ENCODE peak calls at places on chromosome 13, in seven cellular contexts. One of them, this sample, is unnamed.

GRCh38 chr13:74145249-74145970 is 11.2 kb upstream of the KLF12 start:
- DNase-seq in IMR-90: peak; percentile 91
- DNase-seq in GM23338: no peak
- DNase-seq in fibroblast of mammary gland: peak; percentile 49
- DNase-seq in OCI-LY7: no peak
- DNase-seq in ascending aorta: no peak
- DNase-seq in AG04450: peak; percentile 67
- DNase-seq in this sample: no peak

GRCh38 chr13:23707674-23708073 is 137.5 kb downstream of the TNFRSF19 start:
- DNase-seq in IMR-90: peak; percentile 49
- DNase-seq in GM23338: no peak
- DNase-seq in fibroblast of mammary gland: peak; percentile 64
- DNase-seq in OCI-LY7: no peak
- DNase-seq in ascending aorta: no peak
- DNase-seq in AG04450: no peak
- DNase-seq in this sample: no peak

GRCh38 chr13:76886005-76886291 is 257 bp downstream of the KCTD12 start:
- DNase-seq in IMR-90: no peak
- DNase-seq in GM23338: no peak
- DNase-seq in fibroblast of mammary gland: no peak
- DNase-seq in OCI-LY7: no peak
- DNase-seq in ascending aorta: no peak
- DNase-seq in AG04450: no peak
- DNase-seq in this sample: no peak

GRCh38 chr13:23696610-23697009 is 126.4 kb downstream of the TNFRSF19 start:
- DNase-seq in IMR-90: peak; percentile 29
- DNase-seq in GM23338: peak; percentile 48
- DNase-seq in fibroblast of mammary gland: no peak
- DNase-seq in OCI-LY7: no peak
- DNase-seq in ascending aorta: no peak
- DNase-seq in AG04450: no peak
- DNase-seq in this sample: no peak

GRCh38 chr13:109610517-109610916 is 175.9 kb downstream of the IRS2 start:
- DNase-seq in IMR-90: no peak
- DNase-seq in GM23338: peak; percentile 60
- DNase-seq in fibroblast of mammary gland: peak; percentile 20
- DNase-seq in OCI-LY7: peak; percentile 1
- DNase-seq in ascending aorta: no peak
- DNase-seq in AG04450: no peak
- DNase-seq in this sample: no peak

GRCh38 chr13:89279374-89279773 is 1608.2 kb downstream of the SLITRK5 start:
- DNase-seq in IMR-90: no peak
- DNase-seq in GM23338: no peak
- DNase-seq in fibroblast of mammary gland: no peak
- DNase-seq in OCI-LY7: no peak
- DNase-seq in ascending aorta: no peak
- DNase-seq in AG04450: no peak
- DNase-seq in this sample: no peak

GRCh38 chr13:63161219-63161618 is 1745.6 kb upstream of the PCDH20 start:
- DNase-seq in IMR-90: peak; percentile 57
- DNase-seq in GM23338: no peak
- DNase-seq in fibroblast of mammary gland: peak; percentile 19
- DNase-seq in OCI-LY7: no peak
- DNase-seq in ascending aorta: no peak
- DNase-seq in AG04450: no peak
- DNase-seq in this sample: no peak

GRCh38 chr13:50617134-50617721 is 226.3 kb downstream of the DLEU7 start:
- DNase-seq in IMR-90: peak; percentile 41
- DNase-seq in GM23338: no peak
- DNase-seq in fibroblast of mammary gland: peak; percentile 91
- DNase-seq in OCI-LY7: no peak
- DNase-seq in ascending aorta: no peak
- DNase-seq in AG04450: no peak
- DNase-seq in this sample: no peak

GRCh38 chr13:94707400-94708021 is 4.8 kb downstream of the SOX21 start:
- DNase-seq in IMR-90: no peak
- DNase-seq in GM23338: peak; percentile 70
- DNase-seq in fibroblast of mammary gland: no peak
- DNase-seq in OCI-LY7: no peak
- DNase-seq in ascending aorta: no peak
- DNase-seq in AG04450: no peak
- DNase-seq in this sample: no peak

GRCh38 chr13:73228546-73228945 is 169.7 kb downstream of the KLF5 start:
- DNase-seq in IMR-90: peak; percentile 28
- DNase-seq in GM23338: no peak
- DNase-seq in fibroblast of mammary gland: peak; percentile 12
- DNase-seq in OCI-LY7: no peak
- DNase-seq in ascending aorta: no peak
- DNase-seq in AG04450: no peak
- DNase-seq in this sample: no peak

GRCh38 chr13:97223711-97224461 is 1.8 kb downstream of the MBNL2 start:
- DNase-seq in IMR-90: peak; percentile 96
- DNase-seq in GM23338: peak; percentile 67
- DNase-seq in fibroblast of mammary gland: peak; percentile 96
- DNase-seq in OCI-LY7: peak; percentile 50
- DNase-seq in ascending aorta: no peak
- DNase-seq in AG04450: peak; percentile 83
- DNase-seq in this sample: peak; percentile 86

GRCh38 chr13:109331898-109332297 is 454.5 kb downstream of the IRS2 start:
- DNase-seq in IMR-90: peak; percentile 89
- DNase-seq in GM23338: peak; percentile 17
- DNase-seq in fibroblast of mammary gland: peak; percentile 88
- DNase-seq in OCI-LY7: no peak
- DNase-seq in ascending aorta: no peak
- DNase-seq in AG04450: no peak
- DNase-seq in this sample: no peak

GRCh38 chr13:23980160-23980551 is 82.9 kb upstream of the C1QTNF9B start:
- DNase-seq in IMR-90: peak; percentile 82
- DNase-seq in GM23338: peak; percentile 86
- DNase-seq in fibroblast of mammary gland: peak; percentile 75
- DNase-seq in OCI-LY7: no peak
- DNase-seq in ascending aorta: peak; percentile 50
- DNase-seq in AG04450: peak; percentile 46
- DNase-seq in this sample: no peak

GRCh38 chr13:39875111-39875510 is 219.6 kb downstream of the COG6 start:
- DNase-seq in IMR-90: no peak
- DNase-seq in GM23338: no peak
- DNase-seq in fibroblast of mammary gland: peak; percentile 43
- DNase-seq in OCI-LY7: no peak
- DNase-seq in ascending aorta: no peak
- DNase-seq in AG04450: no peak
- DNase-seq in this sample: no peak

GRCh38 chr13:93624371-93624777 is 397.8 kb downstream of the GPC6 start:
- DNase-seq in IMR-90: no peak
- DNase-seq in GM23338: no peak
- DNase-seq in fibroblast of mammary gland: peak; percentile 13
- DNase-seq in OCI-LY7: no peak
- DNase-seq in ascending aorta: no peak
- DNase-seq in AG04450: no peak
- DNase-seq in this sample: no peak

GRCh38 chr13:46668302-46668720 is 115.3 kb downstream of the LRCH1 start:
- DNase-seq in IMR-90: peak; percentile 95
- DNase-seq in GM23338: no peak
- DNase-seq in fibroblast of mammary gland: peak; percentile 91
- DNase-seq in OCI-LY7: peak; percentile 18
- DNase-seq in ascending aorta: no peak
- DNase-seq in AG04450: peak; percentile 76
- DNase-seq in this sample: no peak

GRCh38 chr13:34678154-34678553 is 263.9 kb upstream of the NBEA start:
- DNase-seq in IMR-90: no peak
- DNase-seq in GM23338: no peak
- DNase-seq in fibroblast of mammary gland: no peak
- DNase-seq in OCI-LY7: no peak
- DNase-seq in ascending aorta: no peak
- DNase-seq in AG04450: no peak
- DNase-seq in this sample: no peak

GRCh38 chr13:35781044-35781443 is 304.6 kb upstream of the MAB21L1 start:
- DNase-seq in IMR-90: peak; percentile 27
- DNase-seq in GM23338: no peak
- DNase-seq in fibroblast of mammary gland: no peak
- DNase-seq in OCI-LY7: no peak
- DNase-seq in ascending aorta: no peak
- DNase-seq in AG04450: no peak
- DNase-seq in this sample: no peak

GRCh38 chr13:95500136-95500718 is 52.3 kb upstream of the CLDN10 start:
- DNase-seq in IMR-90: peak; percentile 4
- DNase-seq in GM23338: peak; percentile 60
- DNase-seq in fibroblast of mammary gland: no peak
- DNase-seq in OCI-LY7: no peak
- DNase-seq in ascending aorta: no peak
- DNase-seq in AG04450: no peak
- DNase-seq in this sample: no peak

GRCh38 chr13:74166286-74166685 is 32.1 kb upstream of the KLF12 start:
- DNase-seq in IMR-90: peak; percentile 44
- DNase-seq in GM23338: no peak
- DNase-seq in fibroblast of mammary gland: no peak
- DNase-seq in OCI-LY7: no peak
- DNase-seq in ascending aorta: no peak
- DNase-seq in AG04450: no peak
- DNase-seq in this sample: no peak

GRCh38 chr13:45340422-45341033 is 455 bp downstream of the TPT1 start:
- DNase-seq in IMR-90: peak; percentile 91
- DNase-seq in GM23338: peak; percentile 93
- DNase-seq in fibroblast of mammary gland: peak; percentile 91
- DNase-seq in OCI-LY7: peak; percentile 82
- DNase-seq in ascending aorta: peak; percentile 69
- DNase-seq in AG04450: peak; percentile 85
- DNase-seq in this sample: no peak

GRCh38 chr13:73708393-73708985 is 425.7 kb downstream of the KLF12 start:
- DNase-seq in IMR-90: peak; percentile 71
- DNase-seq in GM23338: peak; percentile 83
- DNase-seq in fibroblast of mammary gland: peak; percentile 70
- DNase-seq in OCI-LY7: peak; percentile 61
- DNase-seq in ascending aorta: no peak
- DNase-seq in AG04450: peak; percentile 39
- DNase-seq in this sample: peak; percentile 18

GRCh38 chr13:80337011-80337688 is 3.8 kb downstream of the SPRY2 start:
- DNase-seq in IMR-90: no peak
- DNase-seq in GM23338: no peak
- DNase-seq in fibroblast of mammary gland: peak; percentile 25
- DNase-seq in OCI-LY7: no peak
- DNase-seq in ascending aorta: no peak
- DNase-seq in AG04450: no peak
- DNase-seq in this sample: no peak
- H3K4me3 ChIP-seq in IMR-90: peak overlapping the region; percentile 88
- H3K4me3 ChIP-seq in GM23338: peak overlapping the region; percentile 77
- H3K4me3 ChIP-seq in fibroblast of mammary gland: peak overlapping the region; percentile 82
- H3K4me3 ChIP-seq in OCI-LY7: no peak overlapping the region
- H3K4me3 ChIP-seq in ascending aorta: peak overlapping the region; percentile 89
- H3K4me3 ChIP-seq in AG04450: peak overlapping the region; percentile 95
- H3K4me3 ChIP-seq in this sample: peak overlapping the region; percentile 88

GRCh38 chr13:98254541-98254940 is 77.5 kb upstream of the RNF113B start:
- DNase-seq in IMR-90: peak; percentile 86
- DNase-seq in GM23338: no peak
- DNase-seq in fibroblast of mammary gland: peak; percentile 84
- DNase-seq in OCI-LY7: no peak
- DNase-seq in ascending aorta: no peak
- DNase-seq in AG04450: no peak
- DNase-seq in this sample: no peak
- TF ChIP-seq CTCF in IMR-90: no peak
- TF ChIP-seq CTCF in GM23338: no peak
- TF ChIP-seq CTCF in fibroblast of mammary gland: no peak
- TF ChIP-seq CTCF in OCI-LY7: no peak
- TF ChIP-seq CTCF in ascending aorta: no peak
- TF ChIP-seq CTCF in AG04450: no peak
- TF ChIP-seq CTCF in this sample: no peak

DNA sequence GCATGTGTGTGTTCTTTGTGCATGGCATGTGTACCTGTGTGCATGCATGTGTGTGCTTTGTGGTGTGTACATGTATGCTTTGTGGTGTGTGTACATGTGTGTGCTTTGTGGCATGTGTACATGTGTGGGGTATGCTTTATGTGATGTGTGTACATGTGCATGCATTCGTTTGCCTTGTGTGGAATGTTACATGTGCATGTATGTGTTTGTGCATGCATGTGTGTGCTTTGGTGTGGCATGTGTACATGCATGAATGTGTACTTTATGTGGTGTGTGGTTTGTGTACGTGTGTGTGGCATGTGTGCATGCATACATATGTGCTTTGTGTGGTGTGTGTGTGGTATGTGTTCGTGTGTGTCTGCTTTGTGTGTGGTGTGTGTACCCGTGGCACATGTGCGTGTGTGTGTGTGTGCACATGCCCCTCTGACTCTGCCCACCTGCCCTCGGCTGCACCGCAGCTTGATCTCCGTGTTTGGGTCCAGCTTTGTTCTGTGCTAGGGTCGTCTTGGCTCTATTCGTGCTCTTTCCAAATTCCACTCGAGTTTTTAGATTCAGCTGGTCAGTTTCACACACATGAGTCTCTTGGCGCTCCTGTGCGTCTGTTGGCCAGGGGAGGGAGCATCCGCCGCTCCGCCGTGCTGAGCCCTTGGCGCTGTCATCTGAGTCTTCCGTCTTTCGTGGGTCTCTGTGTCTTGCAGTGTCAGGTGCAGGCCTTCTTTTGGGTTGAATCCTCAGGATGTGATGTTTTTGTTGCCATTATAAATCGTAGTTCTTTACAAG is 46.5 kb upstream of the TFDP1 start:
- DNase-seq in IMR-90: no peak
- DNase-seq in GM23338: no peak
- DNase-seq in fibroblast of mammary gland: no peak
- DNase-seq in OCI-LY7: no peak
- DNase-seq in ascending aorta: no peak
- DNase-seq in AG04450: no peak
- DNase-seq in this sample: no peak
- H3K4me3 ChIP-seq in IMR-90: no peak overlapping the region
- H3K4me3 ChIP-seq in GM23338: no peak overlapping the region
- H3K4me3 ChIP-seq in fibroblast of mammary gland: no peak overlapping the region
- H3K4me3 ChIP-seq in OCI-LY7: no peak overlapping the region
- H3K4me3 ChIP-seq in ascending aorta: no peak overlapping the region
- H3K4me3 ChIP-seq in AG04450: no peak overlapping the region
- H3K4me3 ChIP-seq in this sample: no peak overlapping the region

DNA sequence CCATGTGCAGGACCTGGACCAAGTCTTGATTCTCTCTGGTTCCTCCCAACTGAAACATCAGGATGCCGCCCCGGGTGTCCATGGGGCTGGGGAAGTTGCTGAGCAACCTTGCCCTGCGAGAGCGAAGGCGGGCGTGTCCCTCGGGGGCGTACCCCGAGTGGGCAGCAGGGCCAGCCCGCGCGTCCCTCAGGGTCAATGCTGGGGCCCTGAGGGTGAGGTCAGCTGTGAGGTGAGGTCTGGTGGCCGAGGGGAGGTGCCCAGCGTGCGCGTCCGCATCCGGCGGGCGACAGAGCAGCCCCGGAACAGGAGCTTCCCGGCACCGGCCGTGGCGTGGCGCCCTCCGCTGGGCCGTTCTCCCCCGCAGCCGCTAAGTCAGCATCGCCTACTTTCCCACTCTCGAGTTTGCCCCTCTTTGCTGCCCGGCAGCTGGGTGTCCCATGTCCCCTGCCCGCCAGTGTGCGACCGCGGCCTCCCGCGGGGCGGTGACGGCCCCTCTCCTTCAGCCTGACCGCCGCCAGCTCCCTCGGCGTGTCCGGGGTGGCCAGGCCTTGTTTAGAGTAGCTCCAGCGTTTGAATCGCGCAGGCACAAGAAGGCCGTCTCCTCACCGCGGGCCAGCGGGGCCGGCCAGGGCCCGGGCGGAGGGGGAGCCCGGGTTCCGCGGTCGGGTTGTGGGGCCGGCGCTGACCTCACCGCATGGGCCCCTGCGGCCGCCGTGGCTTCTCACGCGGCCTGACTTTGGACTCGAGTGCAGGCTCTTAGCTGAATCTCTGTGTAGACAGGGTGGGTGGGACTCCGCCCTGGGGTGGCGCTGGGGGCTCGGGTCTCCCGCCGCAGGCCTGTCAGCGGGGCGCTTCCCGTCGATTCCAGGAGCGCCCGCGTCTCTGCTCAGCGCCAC is 33.0 kb downstream of the GJA3 start:
- DNase-seq in IMR-90: peak; percentile 16
- DNase-seq in GM23338: peak; percentile 68
- DNase-seq in fibroblast of mammary gland: peak; percentile 40
- DNase-seq in OCI-LY7: no peak
- DNase-seq in ascending aorta: no peak
- DNase-seq in AG04450: no peak
- DNase-seq in this sample: no peak
- TF ChIP-seq CTCF in IMR-90: peak; percentile 15
- TF ChIP-seq CTCF in GM23338: peak; percentile 43
- TF ChIP-seq CTCF in fibroblast of mammary gland: peak; percentile 26
- TF ChIP-seq CTCF in OCI-LY7: no peak
- TF ChIP-seq CTCF in ascending aorta: no peak
- TF ChIP-seq CTCF in AG04450: peak; percentile 44
- TF ChIP-seq CTCF in this sample: peak; percentile 44

This sample was measured in epithelial cell of proximal tubule.